ENCODE peak calls at places on chromosome 6, in ten cellular contexts. E is GM12891, X is Peyer's patch, G is spleen, T is HCT116, P is ovary, K is IMR-90, B is transverse colon, Q is erythroblast, Z is tibial nerve. J is an unnamed sample.

GRCh38 chr6:108883172-108883571 is 35.0 kb downstream of the ARMC2 start:
- DNase-seq in E (no peak), X (no peak), G (no peak), T (no peak), P (no peak), K (no peak), B (no peak), Q (no peak), Z (no peak), J (no peak)

GRCh38 chr6:46652603-46653438 is at the start of the genes CYP39A1 and SLC25A27:
- DNase-seq in E (peak), X (peak), G (peak), T (peak), P (peak), K (peak), B (peak), Q (peak), Z (peak), J (no peak)

GRCh38 chr6:148557796-148558457 is 188.9 kb upstream of the UST start:
- DNase-seq in E (no peak), X (no peak), G (no peak), T (no peak), P (no peak), K (no peak), B (no peak), Q (no peak), Z (no peak), J (no peak)

GRCh38 chr6:73942581-73942980 is 246.6 kb downstream of the CD109 start:
- DNase-seq in E (no peak), X (no peak), G (no peak), T (peak), P (no peak), K (peak), B (no peak), Q (no peak), Z (no peak), J (no peak)

GRCh38 chr6:26003102-26003694 is 40.6 kb downstream of the TRIM38 start:
- DNase-seq in E (no peak), X (peak), G (no peak), T (no peak), P (peak), K (peak), B (peak), Q (peak), Z (peak), J (no peak)

GRCh38 chr6:160329188-160329587 is 19.0 kb upstream of the SLC22A3 start:
- DNase-seq in E (no peak), X (no peak), G (no peak), T (no peak), P (no peak), K (no peak), B (no peak), Q (no peak), Z (no peak), J (no peak)

GRCh38 chr6:43395822-43396221 is 26.4 kb upstream of the ZNF318 start:
- DNase-seq in E (no peak), X (no peak), G (no peak), T (no peak), P (no peak), K (no peak), B (no peak), Q (no peak), Z (no peak), J (peak)

GRCh38 chr6:41677430-41678045 is 39.3 kb downstream of the MDFI start:
- DNase-seq in E (no peak), X (no peak), G (peak), T (no peak), P (no peak), K (no peak), B (no peak), Q (no peak), Z (no peak), J (no peak)

GRCh38 chr6:25882066-25882496 is 8.0 kb upstream of the SLC17A3 start:
- DNase-seq in E (no peak), X (peak), G (peak), T (no peak), P (peak), K (no peak), B (peak), Q (peak), Z (no peak), J (no peak)

GRCh38 chr6:157054531-157054979 is 268.8 kb downstream of the TMEM242 start:
- DNase-seq in E (no peak), X (no peak), G (no peak), T (no peak), P (no peak), K (no peak), B (no peak), Q (no peak), Z (no peak), J (no peak)

DNA sequence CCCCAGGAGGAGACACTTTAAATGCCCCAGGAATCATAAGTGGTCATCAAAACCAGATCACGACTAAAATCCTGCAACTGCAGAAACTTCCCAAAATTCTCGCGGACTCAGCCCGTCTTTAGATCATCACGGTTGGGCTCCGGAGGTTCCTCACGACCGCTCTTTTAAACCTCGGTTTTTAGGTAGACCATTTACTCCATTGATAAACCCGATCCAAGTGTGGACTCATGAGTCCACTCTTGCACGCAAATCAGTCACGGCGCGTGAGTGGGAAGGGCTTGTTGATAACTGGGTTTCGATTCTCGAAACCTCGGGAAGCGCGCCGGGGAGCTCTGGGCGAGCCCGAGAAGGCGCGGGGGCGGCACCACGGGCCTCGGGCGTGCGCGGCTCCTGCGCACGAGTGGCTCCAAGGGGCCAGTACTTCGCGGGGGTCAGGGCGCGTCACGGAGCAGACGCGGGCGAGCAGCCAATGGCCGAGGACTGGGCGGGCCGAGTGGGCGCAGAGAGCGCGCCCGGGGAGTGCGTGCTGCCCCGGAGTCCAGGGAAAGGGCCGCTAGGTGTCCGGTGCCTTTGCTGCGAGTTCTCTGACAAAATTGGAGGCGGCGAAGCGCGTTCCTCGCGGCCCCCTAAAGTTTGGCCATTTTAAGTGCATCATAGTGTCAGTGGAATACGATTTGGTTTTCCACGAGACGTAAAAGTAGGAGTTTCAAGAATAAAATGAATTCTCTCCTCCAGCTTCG is 658 bp upstream of the TENT5A start:
- DNase-seq in E (peak), X (peak), G (peak), T (peak), P (peak), K (peak), B (peak), Q (peak), Z (peak), J (peak)
- TF ChIP-seq POLR2A in E (no peak), X (peak), G (peak), T (peak), P (peak), K (peak), B (peak), Q (peak), Z (peak), J (peak)

GRCh38 chr6:134784336-134784735 is 165.6 kb downstream of the ALDH8A1 start:
- DNase-seq in E (no peak), X (no peak), G (no peak), T (no peak), P (no peak), K (no peak), B (no peak), Q (no peak), Z (no peak), J (no peak)
- TF ChIP-seq POLR2A in E (no peak), X (no peak), G (no peak), T (no peak), P (no peak), K (no peak), B (no peak), Q (no peak), Z (no peak), J (no peak)

GRCh38 chr6:7911345-7911725 is 747 bp upstream of the TXNDC5 start:
- DNase-seq in E (no peak), X (peak), G (no peak), T (no peak), P (no peak), K (no peak), B (peak), Q (no peak), Z (no peak), J (no peak)

GRCh38 chr6:7910298-7910653 is 312 bp downstream of the TXNDC5 start:
- DNase-seq in E (peak), X (no peak), G (peak), T (no peak), P (no peak), K (no peak), B (no peak), Q (peak), Z (no peak), J (no peak)

GRCh38 chr6:7912024-7912423 is 1.4 kb upstream of the TXNDC5 start:
- DNase-seq in E (no peak), X (no peak), G (no peak), T (no peak), P (peak), K (no peak), B (no peak), Q (no peak), Z (peak), J (no peak)

GRCh38 chr6:7909323-7910276 is 988 bp downstream of the TXNDC5 start:
- DNase-seq in E (peak), X (peak), G (peak), T (no peak), P (peak), K (peak), B (peak), Q (peak), Z (no peak), J (peak)

GRCh38 chr6:7910654-7911344 is at the start of gene TXNDC5:
- DNase-seq in E (peak), X (peak), G (peak), T (no peak), P (peak), K (peak), B (peak), Q (peak), Z (peak), J (peak)
- TF ChIP-seq POLR2A in E (no peak), X (no peak), G (no peak), T (peak), P (no peak), K (no peak), B (no peak), Q (peak), Z (no peak), J (peak)

GRCh38 chr6:31615748-31616147 is 714 bp downstream of the AIF1 start:
- DNase-seq in E (no peak), X (no peak), G (peak), T (no peak), P (no peak), K (no peak), B (no peak), Q (no peak), Z (no peak), J (no peak)
- TF ChIP-seq POLR2A in E (peak), X (no peak), G (no peak), T (no peak), P (no peak), K (no peak), B (no peak), Q (no peak), Z (no peak), J (no peak)